ENCODE peak calls at places on chromosomes 4 and X, in ten cellular contexts. One of them, this sample, is unnamed.
A peak's percentile ranks its signal among the peaks of the same experiment; 100 is the strongest.

GRCh38 chr4:171880136-171880535 is 66.9 kb downstream of the GALNTL6 start:
- DNase-seq in mesothelial cell of epicardium: no peak
- DNase-seq in thyroid gland: no peak
- DNase-seq in endodermal cell: no peak
- DNase-seq in bronchial epithelial cell: peak; percentile 54
- DNase-seq in AG10803: peak; percentile 90
- DNase-seq in activated CD8-positive, alpha-beta T cell treated with anti-CD3 and anti-CD28 coated beads for 36 hours: no peak
- DNase-seq in RWPE1: peak; percentile 28
- DNase-seq in GM10248: no peak
- DNase-seq in SK-N-SH: no peak
- DNase-seq in this sample: no peak

GRCh38 chr4:93814722-93815121 is 13.8 kb upstream of the ATOH1 start:
- DNase-seq in mesothelial cell of epicardium: no peak
- DNase-seq in thyroid gland: no peak
- DNase-seq in endodermal cell: peak; percentile 62
- DNase-seq in bronchial epithelial cell: no peak
- DNase-seq in AG10803: no peak
- DNase-seq in activated CD8-positive, alpha-beta T cell treated with anti-CD3 and anti-CD28 coated beads for 36 hours: no peak
- DNase-seq in RWPE1: no peak
- DNase-seq in GM10248: no peak
- DNase-seq in SK-N-SH: no peak
- DNase-seq in this sample: no peak

GRCh38 chr4:118350961-118351360 is 1.8 kb downstream of the PRSS12 start:
- DNase-seq in mesothelial cell of epicardium: no peak
- DNase-seq in thyroid gland: no peak
- DNase-seq in endodermal cell: no peak
- DNase-seq in bronchial epithelial cell: no peak
- DNase-seq in AG10803: no peak
- DNase-seq in activated CD8-positive, alpha-beta T cell treated with anti-CD3 and anti-CD28 coated beads for 36 hours: no peak
- DNase-seq in RWPE1: no peak
- DNase-seq in GM10248: no peak
- DNase-seq in SK-N-SH: no peak
- DNase-seq in this sample: no peak

GRCh38 chr4:155529761-155530160 is 136.9 kb upstream of the GUCY1A1 start:
- DNase-seq in mesothelial cell of epicardium: no peak
- DNase-seq in thyroid gland: no peak
- DNase-seq in endodermal cell: no peak
- DNase-seq in bronchial epithelial cell: no peak
- DNase-seq in AG10803: no peak
- DNase-seq in activated CD8-positive, alpha-beta T cell treated with anti-CD3 and anti-CD28 coated beads for 36 hours: no peak
- DNase-seq in RWPE1: no peak
- DNase-seq in GM10248: no peak
- DNase-seq in SK-N-SH: no peak
- DNase-seq in this sample: no peak

GRCh38 chr4:153242848-153243324 is 38.6 kb downstream of the TRIM2 start:
- DNase-seq in mesothelial cell of epicardium: no peak
- DNase-seq in thyroid gland: no peak
- DNase-seq in endodermal cell: no peak
- DNase-seq in bronchial epithelial cell: no peak
- DNase-seq in AG10803: no peak
- DNase-seq in activated CD8-positive, alpha-beta T cell treated with anti-CD3 and anti-CD28 coated beads for 36 hours: peak; percentile 8
- DNase-seq in RWPE1: no peak
- DNase-seq in GM10248: no peak
- DNase-seq in SK-N-SH: no peak
- DNase-seq in this sample: no peak

GRCh38 chr4:151099976-151100417 is 569 bp downstream of the RPS3A start:
- DNase-seq in mesothelial cell of epicardium: no peak
- DNase-seq in thyroid gland: no peak
- DNase-seq in endodermal cell: no peak
- DNase-seq in bronchial epithelial cell: peak; percentile 29
- DNase-seq in AG10803: peak; percentile 61
- DNase-seq in activated CD8-positive, alpha-beta T cell treated with anti-CD3 and anti-CD28 coated beads for 36 hours: no peak
- DNase-seq in RWPE1: no peak
- DNase-seq in GM10248: no peak
- DNase-seq in SK-N-SH: peak; percentile 37
- DNase-seq in this sample: no peak

GRCh38 chrX:44873415-44874270 is 655 bp downstream of the KDM6A start:
- DNase-seq in mesothelial cell of epicardium: no peak
- DNase-seq in thyroid gland: peak; percentile 50
- DNase-seq in endodermal cell: peak; percentile 66
- DNase-seq in bronchial epithelial cell: no peak
- DNase-seq in AG10803: peak; percentile 42
- DNase-seq in activated CD8-positive, alpha-beta T cell treated with anti-CD3 and anti-CD28 coated beads for 36 hours: peak; percentile 48
- DNase-seq in RWPE1: no peak
- DNase-seq in GM10248: peak; percentile 34
- DNase-seq in SK-N-SH: peak; percentile 74
- DNase-seq in this sample: peak; percentile 36

GRCh38 chr4:73817341-73817740 is 19.1 kb upstream of the CXCL6 start:
- DNase-seq in mesothelial cell of epicardium: no peak
- DNase-seq in thyroid gland: no peak
- DNase-seq in endodermal cell: no peak
- DNase-seq in bronchial epithelial cell: peak; percentile 36
- DNase-seq in AG10803: no peak
- DNase-seq in activated CD8-positive, alpha-beta T cell treated with anti-CD3 and anti-CD28 coated beads for 36 hours: no peak
- DNase-seq in RWPE1: no peak
- DNase-seq in GM10248: no peak
- DNase-seq in SK-N-SH: no peak
- DNase-seq in this sample: no peak

GRCh38 chr4:110106946-110107325 is 91.5 kb downstream of the ELOVL6 start:
- DNase-seq in mesothelial cell of epicardium: no peak
- DNase-seq in thyroid gland: no peak
- DNase-seq in endodermal cell: no peak
- DNase-seq in bronchial epithelial cell: peak; percentile 87
- DNase-seq in AG10803: peak; percentile 61
- DNase-seq in activated CD8-positive, alpha-beta T cell treated with anti-CD3 and anti-CD28 coated beads for 36 hours: no peak
- DNase-seq in RWPE1: peak; percentile 30
- DNase-seq in GM10248: peak; percentile 19
- DNase-seq in SK-N-SH: no peak
- DNase-seq in this sample: peak; percentile 15

GRCh38 chr4:40395166-40395900 is 60.2 kb downstream of the CHRNA9 start:
- DNase-seq in mesothelial cell of epicardium: no peak
- DNase-seq in thyroid gland: peak; percentile 67
- DNase-seq in endodermal cell: no peak
- DNase-seq in bronchial epithelial cell: no peak
- DNase-seq in AG10803: no peak
- DNase-seq in activated CD8-positive, alpha-beta T cell treated with anti-CD3 and anti-CD28 coated beads for 36 hours: no peak
- DNase-seq in RWPE1: no peak
- DNase-seq in GM10248: no peak
- DNase-seq in SK-N-SH: no peak
- DNase-seq in this sample: no peak

GRCh38 chr4:159593651-159594050 is 490.8 kb downstream of the RAPGEF2 start:
- DNase-seq in mesothelial cell of epicardium: no peak
- DNase-seq in thyroid gland: no peak
- DNase-seq in endodermal cell: no peak
- DNase-seq in bronchial epithelial cell: no peak
- DNase-seq in AG10803: no peak
- DNase-seq in activated CD8-positive, alpha-beta T cell treated with anti-CD3 and anti-CD28 coated beads for 36 hours: no peak
- DNase-seq in RWPE1: no peak
- DNase-seq in GM10248: no peak
- DNase-seq in SK-N-SH: no peak
- DNase-seq in this sample: no peak

GRCh38 chr4:165330071-165330470 is 2.6 kb downstream of the MSMO1 start:
- DNase-seq in mesothelial cell of epicardium: no peak
- DNase-seq in thyroid gland: no peak
- DNase-seq in endodermal cell: no peak
- DNase-seq in bronchial epithelial cell: no peak
- DNase-seq in AG10803: no peak
- DNase-seq in activated CD8-positive, alpha-beta T cell treated with anti-CD3 and anti-CD28 coated beads for 36 hours: no peak
- DNase-seq in RWPE1: no peak
- DNase-seq in GM10248: no peak
- DNase-seq in SK-N-SH: no peak
- DNase-seq in this sample: no peak

GRCh38 chr4:20532871-20533870 is 167.1 kb upstream of the PACRGL start:
- DNase-seq in mesothelial cell of epicardium: no peak
- DNase-seq in thyroid gland: no peak
- DNase-seq in endodermal cell: no peak
- DNase-seq in bronchial epithelial cell: no peak
- DNase-seq in AG10803: peak; percentile 86
- DNase-seq in activated CD8-positive, alpha-beta T cell treated with anti-CD3 and anti-CD28 coated beads for 36 hours: no peak
- DNase-seq in RWPE1: no peak
- DNase-seq in GM10248: no peak
- DNase-seq in SK-N-SH: no peak
- DNase-seq in this sample: no peak

GRCh38 chrX:54788446-54788845 is 9.6 kb downstream of the ITIH6 start:
- DNase-seq in mesothelial cell of epicardium: no peak
- DNase-seq in thyroid gland: no peak
- DNase-seq in endodermal cell: no peak
- DNase-seq in bronchial epithelial cell: no peak
- DNase-seq in AG10803: no peak
- DNase-seq in activated CD8-positive, alpha-beta T cell treated with anti-CD3 and anti-CD28 coated beads for 36 hours: no peak
- DNase-seq in RWPE1: no peak
- DNase-seq in GM10248: no peak
- DNase-seq in SK-N-SH: no peak
- DNase-seq in this sample: no peak

GRCh38 chrX:54786972-54787371 is 11.1 kb downstream of the ITIH6 start:
- DNase-seq in mesothelial cell of epicardium: no peak
- DNase-seq in thyroid gland: no peak
- DNase-seq in endodermal cell: peak; percentile 77
- DNase-seq in bronchial epithelial cell: peak; percentile 22
- DNase-seq in AG10803: no peak
- DNase-seq in activated CD8-positive, alpha-beta T cell treated with anti-CD3 and anti-CD28 coated beads for 36 hours: peak; percentile 53
- DNase-seq in RWPE1: peak; percentile 18
- DNase-seq in GM10248: peak; percentile 22
- DNase-seq in SK-N-SH: no peak
- DNase-seq in this sample: peak; percentile 13

GRCh38 chrX:54785901-54786300 is 12.2 kb downstream of the ITIH6 start:
- DNase-seq in mesothelial cell of epicardium: no peak
- DNase-seq in thyroid gland: peak; percentile 1
- DNase-seq in endodermal cell: peak; percentile 78
- DNase-seq in bronchial epithelial cell: peak; percentile 8
- DNase-seq in AG10803: peak; percentile 1
- DNase-seq in activated CD8-positive, alpha-beta T cell treated with anti-CD3 and anti-CD28 coated beads for 36 hours: peak; percentile 38
- DNase-seq in RWPE1: no peak
- DNase-seq in GM10248: peak; percentile 17
- DNase-seq in SK-N-SH: no peak
- DNase-seq in this sample: peak; percentile 7
- TF ChIP-seq CTCF in mesothelial cell of epicardium: no peak
- TF ChIP-seq CTCF in thyroid gland: no peak
- TF ChIP-seq CTCF in endodermal cell: peak; percentile 67
- TF ChIP-seq CTCF in bronchial epithelial cell: peak; percentile 33
- TF ChIP-seq CTCF in AG10803: peak; percentile 26
- TF ChIP-seq CTCF in activated CD8-positive, alpha-beta T cell treated with anti-CD3 and anti-CD28 coated beads for 36 hours: no peak
- TF ChIP-seq CTCF in RWPE1: no peak
- TF ChIP-seq CTCF in GM10248: peak; percentile 13
- TF ChIP-seq CTCF in SK-N-SH: peak; percentile 37
- TF ChIP-seq CTCF in this sample: no peak

DNA sequence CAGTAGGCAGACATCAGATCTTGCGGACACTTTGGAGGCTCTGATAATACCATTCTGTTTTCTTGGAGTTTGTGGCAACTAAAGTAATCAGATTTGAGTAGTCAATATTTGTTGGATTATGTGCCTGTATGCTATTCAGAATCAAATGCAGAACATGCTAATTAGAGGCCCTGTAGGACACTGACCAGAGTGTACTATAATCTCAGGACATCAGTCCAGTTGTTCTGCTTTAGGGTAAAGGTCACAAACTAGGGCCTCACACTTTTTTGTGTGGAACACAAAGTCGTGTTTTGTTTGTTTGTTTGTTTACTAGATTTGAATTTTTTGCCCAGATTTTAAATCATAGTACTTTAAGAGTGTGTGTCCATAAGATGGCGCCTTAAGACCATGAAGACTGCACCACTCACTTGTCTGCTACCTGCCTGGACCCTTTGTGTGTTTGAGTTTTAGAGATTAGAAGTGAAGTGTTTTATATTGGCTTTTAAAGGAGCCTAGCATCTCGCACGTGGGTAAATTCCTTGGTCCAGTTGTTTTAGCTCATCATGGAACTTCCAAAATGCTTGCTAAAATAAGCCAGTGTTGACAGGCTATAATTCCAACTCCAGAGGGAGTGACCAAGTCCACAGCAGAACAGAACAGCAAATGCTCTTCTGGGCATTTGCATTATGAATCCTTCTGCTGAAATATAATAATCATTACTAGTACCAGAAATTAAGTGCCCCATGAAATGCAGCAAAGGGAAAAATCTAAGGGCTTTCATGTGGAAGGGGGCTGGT is 34.7 kb downstream of the IL13RA1 start:
- DNase-seq in mesothelial cell of epicardium: no peak
- DNase-seq in thyroid gland: no peak
- DNase-seq in endodermal cell: peak; percentile 37
- DNase-seq in bronchial epithelial cell: no peak
- DNase-seq in AG10803: no peak
- DNase-seq in activated CD8-positive, alpha-beta T cell treated with anti-CD3 and anti-CD28 coated beads for 36 hours: peak; percentile 2
- DNase-seq in RWPE1: no peak
- DNase-seq in GM10248: no peak
- DNase-seq in SK-N-SH: peak; percentile 16
- DNase-seq in this sample: peak; percentile 10
- TF ChIP-seq CTCF in mesothelial cell of epicardium: no peak
- TF ChIP-seq CTCF in thyroid gland: no peak
- TF ChIP-seq CTCF in endodermal cell: peak; percentile 48
- TF ChIP-seq CTCF in bronchial epithelial cell: peak; percentile 14
- TF ChIP-seq CTCF in AG10803: no peak
- TF ChIP-seq CTCF in activated CD8-positive, alpha-beta T cell treated with anti-CD3 and anti-CD28 coated beads for 36 hours: no peak
- TF ChIP-seq CTCF in RWPE1: no peak
- TF ChIP-seq CTCF in GM10248: peak; percentile 15
- TF ChIP-seq CTCF in SK-N-SH: peak; percentile 29
- TF ChIP-seq CTCF in this sample: no peak

DNA sequence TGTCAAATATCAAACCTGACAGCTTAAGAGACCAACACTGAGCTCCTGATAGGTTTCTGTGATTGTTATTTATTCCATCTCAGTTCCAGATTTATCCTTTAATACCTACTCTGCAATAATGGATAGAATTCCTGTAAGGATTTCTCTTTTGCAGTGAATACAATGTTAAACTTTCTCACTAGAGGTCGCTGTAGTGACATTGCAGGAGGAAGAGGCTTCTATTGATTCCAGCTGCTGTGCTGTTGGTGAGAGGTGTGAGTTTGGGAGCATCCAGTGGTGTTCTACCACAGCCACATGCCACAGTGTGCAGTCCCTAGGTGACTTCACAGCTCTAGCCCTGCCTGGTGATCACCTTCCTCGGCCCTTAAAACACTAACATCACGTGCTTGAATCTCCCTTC is 34.6 kb upstream of the DCAF8L2 start:
- DNase-seq in mesothelial cell of epicardium: no peak
- DNase-seq in thyroid gland: no peak
- DNase-seq in endodermal cell: no peak
- DNase-seq in bronchial epithelial cell: peak; percentile 14
- DNase-seq in AG10803: no peak
- DNase-seq in activated CD8-positive, alpha-beta T cell treated with anti-CD3 and anti-CD28 coated beads for 36 hours: no peak
- DNase-seq in RWPE1: peak; percentile 5
- DNase-seq in GM10248: peak; percentile 2
- DNase-seq in SK-N-SH: peak; percentile 11
- DNase-seq in this sample: peak; percentile 1
- TF ChIP-seq CTCF in mesothelial cell of epicardium: peak; percentile 40
- TF ChIP-seq CTCF in thyroid gland: no peak
- TF ChIP-seq CTCF in endodermal cell: peak; percentile 78
- TF ChIP-seq CTCF in bronchial epithelial cell: peak; percentile 34
- TF ChIP-seq CTCF in AG10803: no peak
- TF ChIP-seq CTCF in activated CD8-positive, alpha-beta T cell treated with anti-CD3 and anti-CD28 coated beads for 36 hours: no peak
- TF ChIP-seq CTCF in RWPE1: peak; percentile 34
- TF ChIP-seq CTCF in GM10248: no peak
- TF ChIP-seq CTCF in SK-N-SH: peak; percentile 69
- TF ChIP-seq CTCF in this sample: no peak

DNA sequence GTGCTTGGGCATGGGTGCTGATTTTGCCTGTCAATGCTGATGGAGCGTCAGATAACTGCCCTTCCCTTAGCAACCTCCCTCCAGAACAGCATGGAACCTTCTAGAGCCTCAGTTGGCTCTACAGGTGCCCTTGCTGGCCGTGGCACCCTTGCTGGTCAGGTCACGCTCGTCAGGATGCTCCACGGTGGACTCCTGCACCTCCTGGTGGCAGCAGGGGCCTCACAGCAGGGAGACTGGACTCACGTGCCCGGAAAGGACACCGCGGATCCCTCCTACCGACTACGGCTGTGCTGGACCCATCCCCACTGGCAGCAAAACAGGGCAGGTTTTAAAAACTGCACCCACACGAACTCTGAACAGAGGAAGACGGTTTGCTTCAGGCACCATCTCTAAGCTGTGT is 82.1 kb upstream of the AFAP1 start:
- DNase-seq in mesothelial cell of epicardium: no peak
- DNase-seq in thyroid gland: no peak
- DNase-seq in endodermal cell: no peak
- DNase-seq in bronchial epithelial cell: no peak
- DNase-seq in AG10803: no peak
- DNase-seq in activated CD8-positive, alpha-beta T cell treated with anti-CD3 and anti-CD28 coated beads for 36 hours: no peak
- DNase-seq in RWPE1: no peak
- DNase-seq in GM10248: no peak
- DNase-seq in SK-N-SH: peak; percentile 54
- DNase-seq in this sample: no peak
- TF ChIP-seq CTCF in mesothelial cell of epicardium: no peak
- TF ChIP-seq CTCF in thyroid gland: no peak
- TF ChIP-seq CTCF in endodermal cell: no peak
- TF ChIP-seq CTCF in bronchial epithelial cell: peak; percentile 7
- TF ChIP-seq CTCF in AG10803: no peak
- TF ChIP-seq CTCF in activated CD8-positive, alpha-beta T cell treated with anti-CD3 and anti-CD28 coated beads for 36 hours: no peak
- TF ChIP-seq CTCF in RWPE1: no peak
- TF ChIP-seq CTCF in GM10248: no peak
- TF ChIP-seq CTCF in SK-N-SH: peak; percentile 21
- TF ChIP-seq CTCF in this sample: no peak